ENCODE peak calls at places on chromosomes 4 and X, in four cellular contexts. T is H1, Q is endodermal cell, S is PC-3. O is an unnamed sample.
A peak's percentile ranks its signal among the peaks of the same experiment; 100 is the strongest.

GRCh38 chrX:119672252-119672825 is 20.6 kb downstream of the SEPTIN6 start:
- DNase-seq in Q (no peak), S (peak; percentile 62), T (no peak), O (peak; percentile 61)

GRCh38 chr4:147799986-147800555 is 68.2 kb downstream of the ARHGAP10 start:
- DNase-seq in T (no peak), Q (no peak), S (no peak), O (no peak)

GRCh38 chr4:142291299-142291698 is 554.8 kb downstream of the INPP4B start:
- DNase-seq in T (no peak), S (no peak), Q (no peak), O (no peak)

GRCh38 chr4:88007304-88008132 is at the start of gene PKD2:
- DNase-seq in S (peak; percentile 66), Q (peak; percentile 90), T (no peak), O (peak; percentile 64)

GRCh38 chr4:84582988-84583870 is at the start of gene CDS1:
- DNase-seq in T (no peak), S (peak; percentile 46), Q (peak; percentile 85), O (no peak)

GRCh38 chrX:7446815-7447214 is 298.9 kb upstream of the PUDP start:
- DNase-seq in S (peak; percentile 83), T (no peak), Q (no peak), O (no peak)

GRCh38 chrX:68072016-68072415 is 361.3 kb downstream of the OPHN1 start:
- DNase-seq in Q (no peak), S (peak; percentile 58), T (no peak), O (peak; percentile 18)

GRCh38 chr4:7719354-7720174 is 220.1 kb downstream of the AFAP1 start:
- DNase-seq in S (peak; percentile 54), Q (peak; percentile 95), T (peak; percentile 25), O (peak; percentile 29)

GRCh38 chr4:38111717-38112116 is 151.5 kb downstream of the PTTG2 start:
- DNase-seq in T (no peak), S (no peak), Q (no peak), O (no peak)

GRCh38 chr4:38106886-38107514 is 146.8 kb downstream of the PTTG2 start:
- DNase-seq in S (no peak), Q (no peak), T (no peak), O (no peak)

GRCh38 chr4:38111024-38111423 is 150.8 kb downstream of the PTTG2 start:
- DNase-seq in S (no peak), T (no peak), Q (no peak), O (no peak)

GRCh38 chr4:38109896-38110295 is 149.7 kb downstream of the PTTG2 start:
- DNase-seq in Q (no peak), S (no peak), T (no peak), O (no peak)

GRCh38 chr4:38109370-38109769 is 149.2 kb downstream of the PTTG2 start:
- DNase-seq in Q (no peak), S (no peak), T (no peak), O (no peak)
- H3K9ac ChIP-seq in Q (no peak overlapping the region), S (no peak overlapping the region), T (no peak overlapping the region), O (no peak overlapping the region)

DNA sequence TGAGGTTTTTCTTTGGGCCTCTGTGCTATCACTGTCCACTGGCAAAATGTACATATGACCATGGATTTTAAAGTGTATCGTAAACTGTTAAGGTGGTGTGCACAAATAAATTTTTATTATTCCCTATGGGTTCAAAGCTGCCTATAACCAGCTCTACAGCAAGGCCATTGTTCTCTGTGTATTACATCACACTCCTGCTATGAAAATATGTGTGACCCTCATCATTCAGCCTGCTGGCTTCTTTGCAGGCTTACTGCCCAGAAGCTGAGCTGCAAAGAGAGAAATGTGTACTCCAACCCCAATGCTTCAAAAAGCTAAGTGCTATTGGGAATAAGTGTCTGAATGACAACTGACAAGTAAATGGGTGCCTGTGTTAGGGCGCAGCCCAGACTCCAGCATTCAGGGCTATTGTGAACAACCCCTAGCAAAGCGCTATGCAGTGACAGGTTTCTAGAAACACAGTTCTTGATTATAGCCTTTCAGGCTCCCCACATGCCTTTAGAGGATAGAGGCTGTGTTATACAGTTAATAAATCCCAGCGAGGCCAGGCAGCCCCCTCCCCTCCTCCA is 220.4 kb upstream of the RADX start:
- DNase-seq in Q (no peak), S (no peak), T (no peak), O (no peak)
- TF ChIP-seq CTCF in Q (no peak), S (no peak), T (no peak), O (no peak)

GRCh38 chr4:145935253-145936141 is 3.1 kb downstream of the ZNF827 start:
- DNase-seq in Q (peak; percentile 77), T (no peak), S (no peak), O (peak; percentile 34)

GRCh38 chr4:145937021-145937861 is 1.4 kb downstream of the ZNF827 start:
- DNase-seq in T (no peak), Q (peak; percentile 86), S (peak; percentile 56), O (peak; percentile 60)

GRCh38 chr4:145937990-145938611 is 522 bp downstream of the ZNF827 start:
- DNase-seq in T (no peak), Q (peak; percentile 72), S (peak; percentile 35), O (peak; percentile 42)

GRCh38 chr4:145934434-145935047 is 4.1 kb downstream of the ZNF827 start:
- DNase-seq in T (no peak), Q (no peak), S (no peak), O (no peak)

DNA sequence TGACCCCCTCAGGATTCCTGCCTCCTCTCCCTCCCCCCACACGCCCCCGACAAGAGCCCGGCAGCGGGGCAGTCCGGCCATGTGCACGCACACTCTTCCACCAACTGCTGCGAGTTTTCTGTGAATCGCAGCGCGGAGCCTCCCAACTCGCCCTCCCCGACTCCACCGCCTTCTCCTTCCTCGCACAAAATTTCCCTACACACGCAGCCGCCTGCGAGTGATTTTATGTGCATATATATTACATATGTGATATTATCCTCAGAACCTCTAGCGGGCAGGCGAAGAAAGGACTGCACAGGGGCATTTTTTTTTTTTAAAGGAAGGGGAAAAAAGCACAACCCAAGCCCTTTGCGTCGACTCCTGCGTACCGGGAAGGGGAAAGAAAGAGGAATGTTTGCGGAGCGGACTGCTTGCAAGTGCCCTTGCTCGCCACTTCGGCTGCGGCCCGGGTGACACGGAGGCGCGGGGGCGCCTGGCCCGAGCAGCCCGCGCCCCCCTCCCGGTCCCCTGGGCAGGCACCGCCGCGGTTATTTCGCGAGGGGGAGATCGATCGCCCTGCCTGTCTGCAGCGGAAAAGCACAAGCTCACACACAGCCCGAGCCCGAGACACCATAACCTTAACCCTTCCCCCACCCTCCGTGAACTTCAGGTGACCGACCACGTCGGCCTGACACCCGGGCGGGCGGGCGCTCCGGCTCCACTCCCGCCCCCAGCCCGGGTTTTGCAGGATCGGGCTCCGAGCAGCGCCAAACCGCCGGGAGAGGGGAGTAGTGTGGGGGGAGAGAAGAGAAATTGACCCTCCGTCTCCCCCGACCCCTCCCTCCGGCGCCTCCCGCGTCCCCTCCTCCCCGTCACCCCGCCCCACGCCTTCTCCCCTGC is 2.2 kb downstream of the ZNF827 start:
- DNase-seq in Q (peak; percentile 88), S (peak; percentile 75), T (no peak), O (peak; percentile 83)
- H3K9ac ChIP-seq in Q (peak overlapping the region; percentile 84), S (peak overlapping the region; percentile 80), T (peak overlapping the region; percentile 62), O (peak overlapping the region; percentile 64)

GRCh38 chr4:106691749-106692148 is 323.2 kb upstream of the GIMD1 start:
- DNase-seq in Q (no peak), T (no peak), S (no peak), O (no peak)
- TF ChIP-seq CTCF in Q (peak; percentile 75), T (peak; percentile 18), S (peak; percentile 28), O (no peak)

GRCh38 chr4:5052726-5053425 is 1.6 kb downstream of the STK32B start:
- DNase-seq in S (peak; percentile 4), T (no peak), Q (no peak), O (no peak)
- H3K9ac ChIP-seq in S (no peak overlapping the region), T (no peak overlapping the region), Q (no peak overlapping the region), O (no peak overlapping the region)

DNA sequence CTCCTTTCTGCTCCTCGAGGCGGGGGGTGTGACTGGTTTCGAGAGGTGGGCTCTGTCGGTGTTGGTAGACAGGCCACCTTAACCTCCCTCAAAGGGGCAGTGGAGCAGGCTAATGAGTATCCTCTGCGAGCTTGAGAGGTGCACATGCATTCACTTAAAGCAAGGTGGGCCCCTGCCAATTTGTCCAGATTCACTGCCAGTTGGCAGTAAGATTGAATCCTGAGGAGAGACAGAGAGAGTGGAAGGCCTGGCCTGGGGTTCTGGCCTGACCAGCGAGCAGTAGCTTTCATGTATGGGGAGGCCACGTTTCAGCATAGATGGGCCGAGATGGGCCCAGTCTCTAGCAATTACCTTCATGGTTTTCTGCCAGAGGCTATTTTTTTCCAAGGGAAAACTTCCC is 215.6 kb upstream of the SFRP2 start:
- DNase-seq in Q (no peak), S (no peak), T (no peak), O (no peak)
- TF ChIP-seq CTCF in Q (no peak), S (no peak), T (no peak), O (no peak)